ENCODE peak calls at places on chromosomes 13 and 19, in eight cellular contexts. One of them, this sample, is unnamed.

GRCh38 chr13:27638521-27638920 is 16.8 kb downstream of the POLR1D start:
- DNase-seq in RPMI7951: no peak
- DNase-seq in CD4-positive, alpha-beta T cell: no peak
- DNase-seq in head of caudate nucleus: no peak
- DNase-seq in DMS53: no peak
- DNase-seq in anterior cingulate cortex: no peak
- DNase-seq in stimulated activated CD4-positive, alpha-beta T cell treated with anti-CD3 and anti-CD28 coated beads, Interleukin-12 subunit alpha, Interleukin-12 subunit beta, amount 100 ng/mL, for 48 hours: no peak
- DNase-seq in IMR-90: peak; percentile 57
- DNase-seq in this sample: no peak

GRCh38 chr19:12866416-12867119 is 14.7 kb downstream of the DNASE2 start:
- DNase-seq in RPMI7951: no peak
- DNase-seq in CD4-positive, alpha-beta T cell: no peak
- DNase-seq in head of caudate nucleus: no peak
- DNase-seq in DMS53: no peak
- DNase-seq in anterior cingulate cortex: no peak
- DNase-seq in stimulated activated CD4-positive, alpha-beta T cell treated with anti-CD3 and anti-CD28 coated beads, Interleukin-12 subunit alpha, Interleukin-12 subunit beta, amount 100 ng/mL, for 48 hours: no peak
- DNase-seq in IMR-90: no peak
- DNase-seq in this sample: no peak

GRCh38 chr13:37919329-37919880 is 49.8 kb upstream of the TRPC4 start:
- DNase-seq in RPMI7951: no peak
- DNase-seq in CD4-positive, alpha-beta T cell: no peak
- DNase-seq in head of caudate nucleus: no peak
- DNase-seq in DMS53: no peak
- DNase-seq in anterior cingulate cortex: no peak
- DNase-seq in stimulated activated CD4-positive, alpha-beta T cell treated with anti-CD3 and anti-CD28 coated beads, Interleukin-12 subunit alpha, Interleukin-12 subunit beta, amount 100 ng/mL, for 48 hours: no peak
- DNase-seq in IMR-90: no peak
- DNase-seq in this sample: no peak

GRCh38 chr19:53903055-53903680 is 5.9 kb upstream of the CACNG7 start:
- DNase-seq in RPMI7951: peak; percentile 52
- DNase-seq in CD4-positive, alpha-beta T cell: no peak
- DNase-seq in head of caudate nucleus: no peak
- DNase-seq in DMS53: peak; percentile 54
- DNase-seq in anterior cingulate cortex: no peak
- DNase-seq in stimulated activated CD4-positive, alpha-beta T cell treated with anti-CD3 and anti-CD28 coated beads, Interleukin-12 subunit alpha, Interleukin-12 subunit beta, amount 100 ng/mL, for 48 hours: no peak
- DNase-seq in IMR-90: peak; percentile 30
- DNase-seq in this sample: peak; percentile 36

GRCh38 chr19:12766051-12766521 is 9.3 kb downstream of the HOOK2 start:
- DNase-seq in RPMI7951: peak; percentile 77
- DNase-seq in CD4-positive, alpha-beta T cell: no peak
- DNase-seq in head of caudate nucleus: peak; percentile 79
- DNase-seq in DMS53: peak; percentile 92
- DNase-seq in anterior cingulate cortex: no peak
- DNase-seq in stimulated activated CD4-positive, alpha-beta T cell treated with anti-CD3 and anti-CD28 coated beads, Interleukin-12 subunit alpha, Interleukin-12 subunit beta, amount 100 ng/mL, for 48 hours: peak; percentile 81
- DNase-seq in IMR-90: peak; percentile 73
- DNase-seq in this sample: peak; percentile 90

GRCh38 chr19:18436651-18437478 is 1.1 kb downstream of the ISYNA1 start:
- DNase-seq in RPMI7951: peak; percentile 78
- DNase-seq in CD4-positive, alpha-beta T cell: peak; percentile 50
- DNase-seq in head of caudate nucleus: no peak
- DNase-seq in DMS53: peak; percentile 69
- DNase-seq in anterior cingulate cortex: no peak
- DNase-seq in stimulated activated CD4-positive, alpha-beta T cell treated with anti-CD3 and anti-CD28 coated beads, Interleukin-12 subunit alpha, Interleukin-12 subunit beta, amount 100 ng/mL, for 48 hours: no peak
- DNase-seq in IMR-90: peak; percentile 69
- DNase-seq in this sample: peak; percentile 77

GRCh38 chr13:51999525-51999924 is 11.7 kb downstream of the ATP7B start:
- DNase-seq in RPMI7951: no peak
- DNase-seq in CD4-positive, alpha-beta T cell: no peak
- DNase-seq in head of caudate nucleus: no peak
- DNase-seq in DMS53: peak; percentile 14
- DNase-seq in anterior cingulate cortex: peak; percentile 6
- DNase-seq in stimulated activated CD4-positive, alpha-beta T cell treated with anti-CD3 and anti-CD28 coated beads, Interleukin-12 subunit alpha, Interleukin-12 subunit beta, amount 100 ng/mL, for 48 hours: no peak
- DNase-seq in IMR-90: peak; percentile 25
- DNase-seq in this sample: no peak

GRCh38 chr13:76687467-76687866 is 198.7 kb downstream of the KCTD12 start:
- DNase-seq in RPMI7951: no peak
- DNase-seq in CD4-positive, alpha-beta T cell: no peak
- DNase-seq in head of caudate nucleus: no peak
- DNase-seq in DMS53: no peak
- DNase-seq in anterior cingulate cortex: no peak
- DNase-seq in stimulated activated CD4-positive, alpha-beta T cell treated with anti-CD3 and anti-CD28 coated beads, Interleukin-12 subunit alpha, Interleukin-12 subunit beta, amount 100 ng/mL, for 48 hours: no peak
- DNase-seq in IMR-90: no peak
- DNase-seq in this sample: no peak

GRCh38 chr19:46232938-46233621 is 3.5 kb downstream of the IGFL1 start:
- DNase-seq in RPMI7951: no peak
- DNase-seq in CD4-positive, alpha-beta T cell: no peak
- DNase-seq in head of caudate nucleus: no peak
- DNase-seq in DMS53: no peak
- DNase-seq in anterior cingulate cortex: no peak
- DNase-seq in stimulated activated CD4-positive, alpha-beta T cell treated with anti-CD3 and anti-CD28 coated beads, Interleukin-12 subunit alpha, Interleukin-12 subunit beta, amount 100 ng/mL, for 48 hours: no peak
- DNase-seq in IMR-90: no peak
- DNase-seq in this sample: no peak

GRCh38 chr19:38666662-38667448 is 19.4 kb downstream of the ACTN4 start:
- DNase-seq in RPMI7951: peak; percentile 90
- DNase-seq in CD4-positive, alpha-beta T cell: no peak
- DNase-seq in head of caudate nucleus: no peak
- DNase-seq in DMS53: no peak
- DNase-seq in anterior cingulate cortex: no peak
- DNase-seq in stimulated activated CD4-positive, alpha-beta T cell treated with anti-CD3 and anti-CD28 coated beads, Interleukin-12 subunit alpha, Interleukin-12 subunit beta, amount 100 ng/mL, for 48 hours: no peak
- DNase-seq in IMR-90: peak; percentile 81
- DNase-seq in this sample: no peak

GRCh38 chr19:38693380-38694223 is 46.2 kb downstream of the ACTN4 start:
- DNase-seq in RPMI7951: peak; percentile 99
- DNase-seq in CD4-positive, alpha-beta T cell: peak; percentile 9
- DNase-seq in head of caudate nucleus: no peak
- DNase-seq in DMS53: no peak
- DNase-seq in anterior cingulate cortex: no peak
- DNase-seq in stimulated activated CD4-positive, alpha-beta T cell treated with anti-CD3 and anti-CD28 coated beads, Interleukin-12 subunit alpha, Interleukin-12 subunit beta, amount 100 ng/mL, for 48 hours: no peak
- DNase-seq in IMR-90: peak; percentile 63
- DNase-seq in this sample: peak; percentile 66

GRCh38 chr19:47446534-47447469 is 24.9 kb downstream of the SLC8A2 start:
- DNase-seq in RPMI7951: peak; percentile 26
- DNase-seq in CD4-positive, alpha-beta T cell: no peak
- DNase-seq in head of caudate nucleus: no peak
- DNase-seq in DMS53: peak; percentile 62
- DNase-seq in anterior cingulate cortex: no peak
- DNase-seq in stimulated activated CD4-positive, alpha-beta T cell treated with anti-CD3 and anti-CD28 coated beads, Interleukin-12 subunit alpha, Interleukin-12 subunit beta, amount 100 ng/mL, for 48 hours: no peak
- DNase-seq in IMR-90: no peak
- DNase-seq in this sample: no peak

GRCh38 chr19:49866933-49867782 is at the start of gene PNKP:
- DNase-seq in RPMI7951: peak; percentile 94
- DNase-seq in CD4-positive, alpha-beta T cell: peak; percentile 75
- DNase-seq in head of caudate nucleus: peak; percentile 90
- DNase-seq in DMS53: peak; percentile 94
- DNase-seq in anterior cingulate cortex: peak; percentile 98
- DNase-seq in stimulated activated CD4-positive, alpha-beta T cell treated with anti-CD3 and anti-CD28 coated beads, Interleukin-12 subunit alpha, Interleukin-12 subunit beta, amount 100 ng/mL, for 48 hours: peak; percentile 77
- DNase-seq in IMR-90: peak; percentile 85
- DNase-seq in this sample: peak; percentile 75

GRCh38 chr13:32622827-32623226 is 36.6 kb downstream of the PDS5B start:
- DNase-seq in RPMI7951: no peak
- DNase-seq in CD4-positive, alpha-beta T cell: no peak
- DNase-seq in head of caudate nucleus: no peak
- DNase-seq in DMS53: no peak
- DNase-seq in anterior cingulate cortex: no peak
- DNase-seq in stimulated activated CD4-positive, alpha-beta T cell treated with anti-CD3 and anti-CD28 coated beads, Interleukin-12 subunit alpha, Interleukin-12 subunit beta, amount 100 ng/mL, for 48 hours: peak; percentile 11
- DNase-seq in IMR-90: no peak
- DNase-seq in this sample: no peak

GRCh38 chr19:963401-964022 is 20.6 kb upstream of the WDR18 start:
- DNase-seq in RPMI7951: no peak
- DNase-seq in CD4-positive, alpha-beta T cell: no peak
- DNase-seq in head of caudate nucleus: no peak
- DNase-seq in DMS53: no peak
- DNase-seq in anterior cingulate cortex: no peak
- DNase-seq in stimulated activated CD4-positive, alpha-beta T cell treated with anti-CD3 and anti-CD28 coated beads, Interleukin-12 subunit alpha, Interleukin-12 subunit beta, amount 100 ng/mL, for 48 hours: no peak
- DNase-seq in IMR-90: no peak
- DNase-seq in this sample: no peak

GRCh38 chr19:39160889-39161672 is 35.5 kb downstream of the PAK4 start:
- DNase-seq in RPMI7951: peak; percentile 22
- DNase-seq in CD4-positive, alpha-beta T cell: no peak
- DNase-seq in head of caudate nucleus: no peak
- DNase-seq in DMS53: no peak
- DNase-seq in anterior cingulate cortex: no peak
- DNase-seq in stimulated activated CD4-positive, alpha-beta T cell treated with anti-CD3 and anti-CD28 coated beads, Interleukin-12 subunit alpha, Interleukin-12 subunit beta, amount 100 ng/mL, for 48 hours: no peak
- DNase-seq in IMR-90: peak; percentile 47
- DNase-seq in this sample: no peak

GRCh38 chr19:485583-486236 is 10.6 kb upstream of the MADCAM1 start:
- DNase-seq in RPMI7951: peak; percentile 45
- DNase-seq in CD4-positive, alpha-beta T cell: no peak
- DNase-seq in head of caudate nucleus: peak; percentile 97
- DNase-seq in DMS53: no peak
- DNase-seq in anterior cingulate cortex: peak; percentile 18
- DNase-seq in stimulated activated CD4-positive, alpha-beta T cell treated with anti-CD3 and anti-CD28 coated beads, Interleukin-12 subunit alpha, Interleukin-12 subunit beta, amount 100 ng/mL, for 48 hours: no peak
- DNase-seq in IMR-90: no peak
- DNase-seq in this sample: no peak

GRCh38 chr19:1260749-1261511 is 8.2 kb upstream of the CIRBP start:
- DNase-seq in RPMI7951: peak; percentile 92
- DNase-seq in CD4-positive, alpha-beta T cell: peak; percentile 95
- DNase-seq in head of caudate nucleus: peak; percentile 94
- DNase-seq in DMS53: peak; percentile 97
- DNase-seq in anterior cingulate cortex: peak; percentile 48
- DNase-seq in stimulated activated CD4-positive, alpha-beta T cell treated with anti-CD3 and anti-CD28 coated beads, Interleukin-12 subunit alpha, Interleukin-12 subunit beta, amount 100 ng/mL, for 48 hours: peak; percentile 95
- DNase-seq in IMR-90: peak; percentile 96
- DNase-seq in this sample: peak; percentile 95

GRCh38 chr19:11397089-11397610 is 13.0 kb upstream of the EPOR start:
- DNase-seq in RPMI7951: no peak
- DNase-seq in CD4-positive, alpha-beta T cell: no peak
- DNase-seq in head of caudate nucleus: no peak
- DNase-seq in DMS53: no peak
- DNase-seq in anterior cingulate cortex: no peak
- DNase-seq in stimulated activated CD4-positive, alpha-beta T cell treated with anti-CD3 and anti-CD28 coated beads, Interleukin-12 subunit alpha, Interleukin-12 subunit beta, amount 100 ng/mL, for 48 hours: no peak
- DNase-seq in IMR-90: no peak
- DNase-seq in this sample: no peak

GRCh38 chr13:64553411-64554129 is 2676.6 kb downstream of the PCDH9 start:
- DNase-seq in RPMI7951: peak; percentile 0
- DNase-seq in CD4-positive, alpha-beta T cell: no peak
- DNase-seq in head of caudate nucleus: no peak
- DNase-seq in DMS53: no peak
- DNase-seq in anterior cingulate cortex: no peak
- DNase-seq in stimulated activated CD4-positive, alpha-beta T cell treated with anti-CD3 and anti-CD28 coated beads, Interleukin-12 subunit alpha, Interleukin-12 subunit beta, amount 100 ng/mL, for 48 hours: no peak
- DNase-seq in IMR-90: peak; percentile 42
- DNase-seq in this sample: no peak

GRCh38 chr19:17041994-17042393 is 15.4 kb upstream of the CPAMD8 start:
- DNase-seq in RPMI7951: peak; percentile 11
- DNase-seq in CD4-positive, alpha-beta T cell: no peak
- DNase-seq in head of caudate nucleus: no peak
- DNase-seq in DMS53: no peak
- DNase-seq in anterior cingulate cortex: no peak
- DNase-seq in stimulated activated CD4-positive, alpha-beta T cell treated with anti-CD3 and anti-CD28 coated beads, Interleukin-12 subunit alpha, Interleukin-12 subunit beta, amount 100 ng/mL, for 48 hours: no peak
- DNase-seq in IMR-90: peak; percentile 22
- DNase-seq in this sample: no peak

GRCh38 chr13:98232456-98232855 is 55.4 kb upstream of the RNF113B start:
- DNase-seq in RPMI7951: no peak
- DNase-seq in CD4-positive, alpha-beta T cell: no peak
- DNase-seq in head of caudate nucleus: no peak
- DNase-seq in DMS53: no peak
- DNase-seq in anterior cingulate cortex: no peak
- DNase-seq in stimulated activated CD4-positive, alpha-beta T cell treated with anti-CD3 and anti-CD28 coated beads, Interleukin-12 subunit alpha, Interleukin-12 subunit beta, amount 100 ng/mL, for 48 hours: no peak
- DNase-seq in IMR-90: peak; percentile 76
- DNase-seq in this sample: no peak

GRCh38 chr13:49020940-49021548 is 45.3 kb downstream of the FNDC3A start:
- DNase-seq in RPMI7951: peak; percentile 22
- DNase-seq in CD4-positive, alpha-beta T cell: no peak
- DNase-seq in head of caudate nucleus: no peak
- DNase-seq in DMS53: no peak
- DNase-seq in anterior cingulate cortex: no peak
- DNase-seq in stimulated activated CD4-positive, alpha-beta T cell treated with anti-CD3 and anti-CD28 coated beads, Interleukin-12 subunit alpha, Interleukin-12 subunit beta, amount 100 ng/mL, for 48 hours: no peak
- DNase-seq in IMR-90: no peak
- DNase-seq in this sample: no peak

GRCh38 chr19:4556574-4557185 is 2.8 kb downstream of the SEMA6B start:
- DNase-seq in RPMI7951: peak; percentile 36
- DNase-seq in CD4-positive, alpha-beta T cell: peak; percentile 8
- DNase-seq in head of caudate nucleus: no peak
- DNase-seq in DMS53: peak; percentile 33
- DNase-seq in anterior cingulate cortex: no peak
- DNase-seq in stimulated activated CD4-positive, alpha-beta T cell treated with anti-CD3 and anti-CD28 coated beads, Interleukin-12 subunit alpha, Interleukin-12 subunit beta, amount 100 ng/mL, for 48 hours: peak; percentile 27
- DNase-seq in IMR-90: no peak
- DNase-seq in this sample: no peak

GRCh38 chr19:4068058-4068966 is 1.6 kb upstream of the ZBTB7A start:
- DNase-seq in RPMI7951: no peak
- DNase-seq in CD4-positive, alpha-beta T cell: no peak
- DNase-seq in head of caudate nucleus: no peak
- DNase-seq in DMS53: peak; percentile 50
- DNase-seq in anterior cingulate cortex: no peak
- DNase-seq in stimulated activated CD4-positive, alpha-beta T cell treated with anti-CD3 and anti-CD28 coated beads, Interleukin-12 subunit alpha, Interleukin-12 subunit beta, amount 100 ng/mL, for 48 hours: no peak
- DNase-seq in IMR-90: no peak
- DNase-seq in this sample: no peak